ENCODE peak calls at places on chromosomes 2 and 18, in five cellular contexts. One of them, this sample, is unnamed.

GRCh38 chr2:65431417-65432226 is 777 bp downstream of the SPRED2 start:
- DNase-seq in AG04450: no peak
- DNase-seq in stomach: peak
- DNase-seq in fibroblast of villous mesenchyme: peak
- DNase-seq in heart right ventricle: peak
- DNase-seq in this sample: peak

GRCh38 chr2:238242731-238243495 is 3.1 kb upstream of the HES6 start:
- DNase-seq in AG04450: no peak
- DNase-seq in stomach: peak
- DNase-seq in fibroblast of villous mesenchyme: peak
- DNase-seq in heart right ventricle: peak
- DNase-seq in this sample: no peak

GRCh38 chr2:229445013-229445412 is 173.9 kb upstream of the PID1 start:
- DNase-seq in AG04450: peak
- DNase-seq in stomach: peak
- DNase-seq in fibroblast of villous mesenchyme: peak
- DNase-seq in heart right ventricle: peak
- DNase-seq in this sample: no peak

GRCh38 chr18:58639237-58639636 is 10.3 kb upstream of the ALPK2 start:
- DNase-seq in AG04450: no peak
- DNase-seq in stomach: no peak
- DNase-seq in fibroblast of villous mesenchyme: no peak
- DNase-seq in heart right ventricle: no peak
- DNase-seq in this sample: no peak

GRCh38 chr2:218859994-218860831 is 608 bp downstream of the WNT6 start:
- DNase-seq in AG04450: no peak
- DNase-seq in stomach: no peak
- DNase-seq in fibroblast of villous mesenchyme: no peak
- DNase-seq in heart right ventricle: no peak
- DNase-seq in this sample: no peak

GRCh38 chr2:17208511-17208910 is 309.7 kb downstream of the RAD51AP2 start:
- DNase-seq in AG04450: no peak
- DNase-seq in stomach: no peak
- DNase-seq in fibroblast of villous mesenchyme: peak
- DNase-seq in heart right ventricle: no peak
- DNase-seq in this sample: no peak

GRCh38 chr2:62197609-62198236 is 1.8 kb downstream of the B3GNT2 start:
- DNase-seq in AG04450: no peak
- DNase-seq in stomach: peak
- DNase-seq in fibroblast of villous mesenchyme: peak
- DNase-seq in heart right ventricle: peak
- DNase-seq in this sample: no peak

GRCh38 chr2:30511122-30512083 is 64.4 kb downstream of the LCLAT1 start:
- DNase-seq in AG04450: no peak
- DNase-seq in stomach: no peak
- DNase-seq in fibroblast of villous mesenchyme: peak
- DNase-seq in heart right ventricle: peak
- DNase-seq in this sample: no peak

GRCh38 chr2:200784215-200784614 is 27.5 kb upstream of the BZW1 start:
- DNase-seq in AG04450: no peak
- DNase-seq in stomach: no peak
- DNase-seq in fibroblast of villous mesenchyme: no peak
- DNase-seq in heart right ventricle: no peak
- DNase-seq in this sample: no peak

GRCh38 chr2:119332953-119333352 is 33.7 kb downstream of the C2orf76 start:
- DNase-seq in AG04450: no peak
- DNase-seq in stomach: no peak
- DNase-seq in fibroblast of villous mesenchyme: no peak
- DNase-seq in heart right ventricle: no peak
- DNase-seq in this sample: no peak

GRCh38 chr18:63444567-63444966 is 22.3 kb upstream of the VPS4B start:
- DNase-seq in AG04450: no peak
- DNase-seq in stomach: no peak
- DNase-seq in fibroblast of villous mesenchyme: peak
- DNase-seq in heart right ventricle: no peak
- DNase-seq in this sample: peak

GRCh38 chr2:56082665-56083064 is 101.1 kb upstream of the CCDC85A start:
- DNase-seq in AG04450: no peak
- DNase-seq in stomach: no peak
- DNase-seq in fibroblast of villous mesenchyme: no peak
- DNase-seq in heart right ventricle: no peak
- DNase-seq in this sample: no peak

DNA sequence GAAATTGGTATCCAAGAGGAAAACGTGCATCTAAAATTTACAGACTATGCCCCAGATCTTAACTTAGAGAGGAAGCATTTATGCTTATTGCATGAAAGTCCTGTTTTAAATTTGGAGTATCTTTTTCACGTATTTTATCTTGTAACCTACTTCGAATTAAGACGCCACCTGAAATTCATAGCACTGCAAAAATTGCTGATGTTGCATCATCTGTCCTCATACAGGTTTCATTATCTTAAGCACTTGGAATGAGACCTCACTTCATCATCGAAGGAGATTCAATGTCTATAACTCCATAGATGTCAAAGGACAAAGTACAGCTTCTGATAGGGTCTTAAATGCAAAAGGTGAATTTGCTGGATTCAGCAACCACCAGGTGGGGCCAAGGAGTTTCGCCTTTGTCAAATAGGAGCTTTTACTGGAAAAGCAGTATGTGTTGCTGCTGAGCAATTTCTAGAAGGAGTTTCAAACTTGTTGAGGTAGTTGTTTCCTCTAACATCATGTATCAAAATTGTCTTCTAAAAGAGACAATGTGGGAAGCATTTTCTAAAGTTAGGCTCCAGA is 106.4 kb upstream of the CCDC85A start:
- DNase-seq in AG04450: no peak
- DNase-seq in stomach: no peak
- DNase-seq in fibroblast of villous mesenchyme: peak
- DNase-seq in heart right ventricle: no peak
- DNase-seq in this sample: no peak
- TF ChIP-seq CTCF in AG04450: peak
- TF ChIP-seq CTCF in stomach: no peak
- TF ChIP-seq CTCF in fibroblast of villous mesenchyme: peak
- TF ChIP-seq CTCF in heart right ventricle: no peak
- TF ChIP-seq CTCF in this sample: no peak

GRCh38 chr2:22912398-22912797 is 472.6 kb upstream of the KLHL29 start:
- DNase-seq in AG04450: no peak
- DNase-seq in stomach: no peak
- DNase-seq in fibroblast of villous mesenchyme: no peak
- DNase-seq in heart right ventricle: no peak
- DNase-seq in this sample: no peak
- TF ChIP-seq CTCF in AG04450: no peak
- TF ChIP-seq CTCF in stomach: no peak
- TF ChIP-seq CTCF in fibroblast of villous mesenchyme: no peak
- TF ChIP-seq CTCF in heart right ventricle: no peak
- TF ChIP-seq CTCF in this sample: no peak

GRCh38 chr2:128755693-128756371 is 437.2 kb upstream of the HS6ST1 start:
- DNase-seq in AG04450: no peak
- DNase-seq in stomach: no peak
- DNase-seq in fibroblast of villous mesenchyme: no peak
- DNase-seq in heart right ventricle: no peak
- DNase-seq in this sample: no peak
- TF ChIP-seq CTCF in AG04450: no peak
- TF ChIP-seq CTCF in stomach: no peak
- TF ChIP-seq CTCF in fibroblast of villous mesenchyme: no peak
- TF ChIP-seq CTCF in heart right ventricle: no peak
- TF ChIP-seq CTCF in this sample: no peak

GRCh38 chr18:12991839-12992216 is 666 bp downstream of the CEP192 start:
- DNase-seq in AG04450: peak
- DNase-seq in stomach: no peak
- DNase-seq in fibroblast of villous mesenchyme: no peak
- DNase-seq in heart right ventricle: no peak
- DNase-seq in this sample: no peak

GRCh38 chr18:12990128-12990485 is 1.1 kb upstream of the CEP192 start:
- DNase-seq in AG04450: no peak
- DNase-seq in stomach: no peak
- DNase-seq in fibroblast of villous mesenchyme: no peak
- DNase-seq in heart right ventricle: no peak
- DNase-seq in this sample: no peak

GRCh38 chr18:12989397-12990127 is 1.6 kb upstream of the CEP192 start:
- DNase-seq in AG04450: no peak
- DNase-seq in stomach: no peak
- DNase-seq in fibroblast of villous mesenchyme: no peak
- DNase-seq in heart right ventricle: no peak
- DNase-seq in this sample: no peak

GRCh38 chr18:12990662-12990976 is 543 bp upstream of the CEP192 start:
- DNase-seq in AG04450: no peak
- DNase-seq in stomach: no peak
- DNase-seq in fibroblast of villous mesenchyme: no peak
- DNase-seq in heart right ventricle: no peak
- DNase-seq in this sample: no peak

GRCh38 chr18:12990977-12991838 is at the start of gene CEP192:
- DNase-seq in AG04450: peak
- DNase-seq in stomach: peak
- DNase-seq in fibroblast of villous mesenchyme: peak
- DNase-seq in heart right ventricle: peak
- DNase-seq in this sample: peak
- TF ChIP-seq CTCF in AG04450: no peak
- TF ChIP-seq CTCF in stomach: no peak
- TF ChIP-seq CTCF in fibroblast of villous mesenchyme: peak
- TF ChIP-seq CTCF in heart right ventricle: no peak
- TF ChIP-seq CTCF in this sample: no peak

GRCh38 chr2:74373985-74374384 is 6.1 kb downstream of the DCTN1 start:
- DNase-seq in AG04450: no peak
- DNase-seq in stomach: no peak
- DNase-seq in fibroblast of villous mesenchyme: no peak
- DNase-seq in heart right ventricle: no peak
- DNase-seq in this sample: no peak

GRCh38 chr2:74369976-74370375 is 10.1 kb downstream of the DCTN1 start:
- DNase-seq in AG04450: no peak
- DNase-seq in stomach: no peak
- DNase-seq in fibroblast of villous mesenchyme: no peak
- DNase-seq in heart right ventricle: no peak
- DNase-seq in this sample: no peak

GRCh38 chr2:74373189-74373588 is 6.9 kb downstream of the DCTN1 start:
- DNase-seq in AG04450: no peak
- DNase-seq in stomach: peak
- DNase-seq in fibroblast of villous mesenchyme: peak
- DNase-seq in heart right ventricle: peak
- DNase-seq in this sample: no peak

GRCh38 chr2:74372674-74373073 is 7.4 kb downstream of the DCTN1 start:
- DNase-seq in AG04450: no peak
- DNase-seq in stomach: no peak
- DNase-seq in fibroblast of villous mesenchyme: no peak
- DNase-seq in heart right ventricle: no peak
- DNase-seq in this sample: no peak

DNA sequence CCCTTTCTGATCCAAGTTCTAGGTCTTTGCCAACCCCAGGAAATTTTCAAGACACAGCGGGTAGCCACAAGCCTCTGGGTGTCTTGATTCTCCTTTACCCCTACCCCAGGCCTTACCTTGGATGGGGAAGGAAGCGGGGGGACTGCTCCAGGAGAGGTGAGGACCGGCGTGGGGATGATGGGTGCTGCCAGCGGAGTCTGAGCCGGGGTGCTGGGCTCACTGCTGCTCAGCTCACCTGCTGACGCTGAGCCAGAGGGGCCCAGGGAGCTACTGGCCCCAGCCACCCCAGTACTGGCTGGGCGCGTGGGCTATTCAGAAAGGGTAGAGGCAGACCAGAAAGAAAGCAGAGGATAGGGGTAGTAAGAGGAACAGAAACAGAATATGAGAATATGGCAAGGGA is 8.7 kb downstream of the DCTN1 start:
- DNase-seq in AG04450: no peak
- DNase-seq in stomach: no peak
- DNase-seq in fibroblast of villous mesenchyme: no peak
- DNase-seq in heart right ventricle: no peak
- DNase-seq in this sample: no peak
- TF ChIP-seq CTCF in AG04450: no peak
- TF ChIP-seq CTCF in stomach: no peak
- TF ChIP-seq CTCF in fibroblast of villous mesenchyme: no peak
- TF ChIP-seq CTCF in heart right ventricle: no peak
- TF ChIP-seq CTCF in this sample: no peak

DNA sequence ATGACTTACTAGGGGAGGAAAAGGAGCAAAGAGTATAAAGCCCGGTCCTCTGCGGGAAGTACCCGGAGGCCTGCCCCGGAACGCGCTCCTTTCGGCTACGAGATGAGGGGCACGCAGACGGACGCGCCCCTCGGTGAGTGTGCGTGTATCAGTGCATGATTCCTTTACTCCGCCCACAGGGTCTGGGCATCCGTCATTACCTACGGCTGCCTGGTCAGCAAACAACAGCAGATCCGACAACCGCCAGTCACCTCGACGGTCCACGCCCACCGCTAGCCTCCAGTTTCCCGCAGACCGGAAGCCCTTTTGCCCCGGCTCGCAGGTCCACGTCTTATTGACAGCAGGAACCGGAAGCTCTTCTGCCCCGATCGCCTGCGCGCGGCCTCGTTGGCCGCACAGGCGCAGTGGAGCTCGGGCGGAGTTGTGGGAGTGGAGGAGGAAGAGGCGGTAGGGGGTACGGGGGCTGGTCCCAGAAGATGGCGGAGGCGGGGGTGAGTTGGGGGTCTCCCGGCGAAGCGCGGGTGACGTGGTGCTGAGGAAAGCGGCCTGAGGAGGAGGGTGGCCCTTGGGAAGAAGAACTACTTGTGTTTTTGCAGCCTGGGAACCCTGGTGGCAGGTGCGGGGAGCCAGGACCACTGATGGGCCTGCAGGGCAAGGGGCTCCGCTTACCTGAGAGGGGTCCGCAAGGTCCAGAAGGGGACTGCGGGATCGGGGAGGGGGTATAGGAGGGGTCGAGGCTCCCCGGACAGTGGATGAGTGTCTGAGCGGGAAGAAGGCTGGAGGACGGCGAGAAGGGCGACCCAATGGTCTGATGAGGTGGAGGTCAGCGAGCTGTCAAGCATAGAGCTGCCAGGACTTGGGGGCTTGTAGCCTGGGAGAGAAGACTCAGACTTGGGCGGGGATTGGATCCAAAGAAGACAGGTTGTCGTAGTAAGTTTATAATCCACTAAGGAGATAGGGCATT is at the start of gene INSIG2:
- DNase-seq in AG04450: peak
- DNase-seq in stomach: peak
- DNase-seq in fibroblast of villous mesenchyme: peak
- DNase-seq in heart right ventricle: peak
- DNase-seq in this sample: peak
- TF ChIP-seq CTCF in AG04450: peak
- TF ChIP-seq CTCF in stomach: no peak
- TF ChIP-seq CTCF in fibroblast of villous mesenchyme: peak
- TF ChIP-seq CTCF in heart right ventricle: no peak
- TF ChIP-seq CTCF in this sample: no peak

DNA sequence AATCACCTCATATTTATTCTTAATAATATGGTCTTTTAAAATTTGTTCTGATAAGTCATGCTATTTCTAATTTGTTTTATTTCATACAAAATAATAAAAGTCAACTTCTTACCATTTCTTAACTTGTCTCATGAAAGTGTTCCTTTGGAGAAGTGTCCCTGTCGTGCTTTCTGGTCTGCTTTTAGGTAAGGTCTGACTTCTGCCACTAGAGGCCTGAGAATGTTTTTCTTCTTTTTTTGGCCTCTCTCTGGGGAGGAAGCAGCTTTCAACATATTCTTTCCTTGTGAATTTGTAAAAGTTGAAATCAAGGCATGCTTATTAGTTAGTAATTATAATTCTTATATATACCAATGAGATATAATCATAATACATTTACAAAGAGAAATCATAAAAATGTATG is 39.4 kb downstream of the MAP2 start:
- DNase-seq in AG04450: no peak
- DNase-seq in stomach: no peak
- DNase-seq in fibroblast of villous mesenchyme: no peak
- DNase-seq in heart right ventricle: no peak
- DNase-seq in this sample: no peak
- TF ChIP-seq CTCF in AG04450: peak
- TF ChIP-seq CTCF in stomach: no peak
- TF ChIP-seq CTCF in fibroblast of villous mesenchyme: peak
- TF ChIP-seq CTCF in heart right ventricle: no peak
- TF ChIP-seq CTCF in this sample: no peak